ENCODE peak calls at places on chromosomes 16 and 17, in seven cellular contexts. P, K, R, Z, D, A and N are unnamed samples.

GRCh38 chr16:89723279-89724250 is 2.2 kb downstream of the ZNF276 start:
- DNase-seq in K (peak; percentile 91), D (peak; percentile 95), A (no peak), R (no peak), P (no peak), Z (peak; percentile 40), N (peak; percentile 70)

GRCh38 chr16:55494994-55495421 is 13.9 kb upstream of the LPCAT2 start:
- DNase-seq in A (no peak), R (peak; percentile 91), P (no peak), K (peak; percentile 33), Z (peak; percentile 93), D (no peak), N (no peak)

GRCh38 chr16:89764711-89765201 is 43.4 kb downstream of the ZNF276 start:
- DNase-seq in Z (no peak), K (no peak), P (no peak), R (no peak), A (no peak), D (peak; percentile 53), N (peak; percentile 26)

GRCh38 chr17:2421315-2422147 is 20.7 kb upstream of the MNT start:
- DNase-seq in D (no peak), K (no peak), Z (no peak), R (no peak), P (no peak), A (no peak), N (no peak)

GRCh38 chr16:84947996-84948854 is 63.1 kb downstream of the ZDHHC7 start:
- DNase-seq in K (no peak), D (no peak), P (no peak), R (no peak), A (no peak), Z (no peak), N (no peak)

GRCh38 chr17:75826561-75827290 is 17.5 kb downstream of the UNC13D start:
- DNase-seq in R (no peak), Z (no peak), D (no peak), K (no peak), P (no peak), A (no peak), N (no peak)

GRCh38 chr16:57801856-57802634 is at the start of gene KIFC3:
- DNase-seq in A (no peak), R (no peak), K (peak; percentile 73), D (peak; percentile 64), P (no peak), Z (peak; percentile 92), N (peak; percentile 91)

GRCh38 chr17:1730345-1731193 is 6.1 kb downstream of the WDR81 start:
- DNase-seq in A (no peak), D (no peak), K (peak; percentile 31), P (no peak), R (no peak), Z (peak; percentile 93), N (peak; percentile 86)

GRCh38 chr17:77320501-77321256 is 179.9 kb downstream of the SEC14L1 start:
- DNase-seq in P (peak; percentile 46), A (no peak), K (no peak), Z (peak; percentile 95), D (no peak), R (peak; percentile 34), N (no peak)

GRCh38 chr17:50511058-50511457 is 2.8 kb downstream of the MYCBPAP start:
- DNase-seq in Z (peak; percentile 42), A (no peak), K (no peak), R (no peak), P (no peak), D (peak; percentile 73), N (no peak)

GRCh38 chr16:88810868-88811599 is 694 bp downstream of the APRT start:
- DNase-seq in P (peak; percentile 82), A (peak; percentile 69), D (peak; percentile 70), R (no peak), Z (peak; percentile 89), K (peak; percentile 81), N (peak; percentile 72)

GRCh38 chr16:27894441-27894840 is 169.1 kb downstream of the GSG1L start:
- DNase-seq in D (no peak), Z (no peak), R (no peak), K (no peak), A (no peak), P (no peak), N (no peak)

GRCh38 chr16:81809567-81809966 is 30.5 kb downstream of the PLCG2 start:
- DNase-seq in A (no peak), D (no peak), K (no peak), P (no peak), R (no peak), Z (no peak), N (no peak)

GRCh38 chr16:88784856-88785105 is 239 bp downstream of the PIEZO1 start:
- DNase-seq in D (no peak), P (no peak), A (no peak), Z (no peak), K (no peak), R (no peak), N (no peak)

GRCh38 chr17:50479522-50480141 is 972 bp downstream of the RSAD1 start:
- DNase-seq in Z (peak; percentile 93), R (no peak), K (peak; percentile 32), A (peak; percentile 29), D (peak; percentile 73), P (peak; percentile 58), N (peak; percentile 71)

GRCh38 chr17:45353047-45353446 is 36.2 kb upstream of the MAP3K14 start:
- DNase-seq in A (no peak), K (no peak), D (no peak), P (no peak), R (no peak), Z (no peak), N (no peak)